ENCODE peak calls at places on chromosomes 7 and 10, in nine cellular contexts. One of them, this sample, is unnamed.

GRCh38 chr7:34260282-34260681 is 354.9 kb downstream of the BMPER start:
- DNase-seq in fibroblast of the aortic adventitia: peak
- DNase-seq in GM23338: no peak
- DNase-seq in foreskin fibroblast: peak
- DNase-seq in right cardiac atrium: no peak
- DNase-seq in GM12878: no peak
- DNase-seq in cardiac fibroblast: peak
- DNase-seq in GM06990: no peak
- DNase-seq in mesendoderm: peak
- DNase-seq in this sample: no peak

GRCh38 chr10:96341219-96342182 is 17.3 kb downstream of the OPALIN start:
- DNase-seq in right cardiac atrium: no peak
- DNase-seq in fibroblast of the aortic adventitia: no peak
- DNase-seq in mesendoderm: peak
- DNase-seq in foreskin fibroblast: no peak
- DNase-seq in GM06990: no peak
- DNase-seq in cardiac fibroblast: no peak
- DNase-seq in GM12878: no peak
- DNase-seq in GM23338: peak
- DNase-seq in this sample: no peak

GRCh38 chr10:91197044-91197651 is 23.3 kb upstream of the PCGF5 start:
- DNase-seq in foreskin fibroblast: no peak
- DNase-seq in GM23338: no peak
- DNase-seq in right cardiac atrium: peak
- DNase-seq in GM12878: no peak
- DNase-seq in fibroblast of the aortic adventitia: peak
- DNase-seq in mesendoderm: peak
- DNase-seq in GM06990: no peak
- DNase-seq in cardiac fibroblast: peak
- DNase-seq in this sample: no peak

GRCh38 chr10:119325131-119325530 is 117.8 kb downstream of the GRK5 start:
- DNase-seq in fibroblast of the aortic adventitia: no peak
- DNase-seq in mesendoderm: no peak
- DNase-seq in cardiac fibroblast: no peak
- DNase-seq in right cardiac atrium: no peak
- DNase-seq in foreskin fibroblast: no peak
- DNase-seq in GM23338: no peak
- DNase-seq in GM06990: no peak
- DNase-seq in GM12878: no peak
- DNase-seq in this sample: no peak

GRCh38 chr7:151199196-151199874 is 11.0 kb downstream of the H2BK1 start:
- DNase-seq in mesendoderm: peak
- DNase-seq in right cardiac atrium: no peak
- DNase-seq in foreskin fibroblast: no peak
- DNase-seq in GM06990: no peak
- DNase-seq in GM23338: no peak
- DNase-seq in fibroblast of the aortic adventitia: no peak
- DNase-seq in GM12878: no peak
- DNase-seq in cardiac fibroblast: no peak
- DNase-seq in this sample: no peak

GRCh38 chr7:805261-805660 is 27.0 kb upstream of the SUN1 start:
- DNase-seq in GM12878: no peak
- DNase-seq in foreskin fibroblast: no peak
- DNase-seq in mesendoderm: no peak
- DNase-seq in cardiac fibroblast: no peak
- DNase-seq in GM06990: no peak
- DNase-seq in right cardiac atrium: peak
- DNase-seq in GM23338: no peak
- DNase-seq in fibroblast of the aortic adventitia: no peak
- DNase-seq in this sample: no peak

GRCh38 chr7:37342665-37343471 is 105.8 kb downstream of the ELMO1 start:
- DNase-seq in cardiac fibroblast: no peak
- DNase-seq in right cardiac atrium: no peak
- DNase-seq in mesendoderm: no peak
- DNase-seq in GM23338: no peak
- DNase-seq in GM06990: peak
- DNase-seq in GM12878: peak
- DNase-seq in foreskin fibroblast: no peak
- DNase-seq in fibroblast of the aortic adventitia: no peak
- DNase-seq in this sample: peak

GRCh38 chr7:45863715-45864114 is 9.2 kb downstream of the CCDC201 start:
- DNase-seq in right cardiac atrium: no peak
- DNase-seq in cardiac fibroblast: no peak
- DNase-seq in mesendoderm: peak
- DNase-seq in fibroblast of the aortic adventitia: no peak
- DNase-seq in GM12878: no peak
- DNase-seq in foreskin fibroblast: no peak
- DNase-seq in GM23338: peak
- DNase-seq in GM06990: no peak
- DNase-seq in this sample: no peak

GRCh38 chr10:71713135-71714040 is 6.2 kb downstream of the C10orf105 start:
- DNase-seq in GM23338: peak
- DNase-seq in foreskin fibroblast: peak
- DNase-seq in mesendoderm: peak
- DNase-seq in GM06990: no peak
- DNase-seq in right cardiac atrium: peak
- DNase-seq in cardiac fibroblast: peak
- DNase-seq in GM12878: no peak
- DNase-seq in fibroblast of the aortic adventitia: peak
- DNase-seq in this sample: peak

GRCh38 chr7:23863209-23863798 is 153.3 kb downstream of the STK31 start:
- DNase-seq in GM12878: no peak
- DNase-seq in fibroblast of the aortic adventitia: peak
- DNase-seq in mesendoderm: peak
- DNase-seq in GM06990: no peak
- DNase-seq in right cardiac atrium: no peak
- DNase-seq in GM23338: peak
- DNase-seq in foreskin fibroblast: peak
- DNase-seq in cardiac fibroblast: peak
- DNase-seq in this sample: peak

GRCh38 chr10:132994371-132994796 is 52.0 kb upstream of the CFAP46 start:
- DNase-seq in foreskin fibroblast: peak
- DNase-seq in fibroblast of the aortic adventitia: peak
- DNase-seq in right cardiac atrium: peak
- DNase-seq in mesendoderm: peak
- DNase-seq in GM23338: no peak
- DNase-seq in GM06990: no peak
- DNase-seq in GM12878: no peak
- DNase-seq in cardiac fibroblast: peak
- DNase-seq in this sample: no peak
- H3K4me3 ChIP-seq in foreskin fibroblast: peak
- H3K4me3 ChIP-seq in fibroblast of the aortic adventitia: peak
- H3K4me3 ChIP-seq in right cardiac atrium: peak
- H3K4me3 ChIP-seq in mesendoderm: no peak
- H3K4me3 ChIP-seq in GM23338: no peak
- H3K4me3 ChIP-seq in GM06990: no peak
- H3K4me3 ChIP-seq in GM12878: no peak
- H3K4me3 ChIP-seq in cardiac fibroblast: peak
- H3K4me3 ChIP-seq in this sample: no peak

DNA sequence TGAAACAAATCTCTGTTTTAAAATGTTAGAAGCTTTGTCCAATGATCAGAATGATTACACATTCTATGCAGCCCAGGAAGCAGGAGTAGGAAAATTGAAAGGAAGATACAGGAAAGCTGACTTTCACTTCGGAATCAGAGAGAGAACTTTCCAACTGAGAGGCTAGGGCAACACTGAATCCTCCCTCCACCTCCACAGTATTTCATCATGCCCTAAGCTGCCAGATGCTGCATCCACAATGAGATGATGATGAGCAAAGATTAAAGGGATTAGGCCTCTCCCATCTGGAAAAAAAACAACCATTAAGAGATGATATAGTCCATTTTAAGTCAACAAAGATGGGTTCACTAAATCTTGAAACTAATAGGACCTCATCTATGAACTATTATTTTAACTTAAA is 215.6 kb downstream of the GPR37 start:
- DNase-seq in GM12878: no peak
- DNase-seq in cardiac fibroblast: no peak
- DNase-seq in GM23338: no peak
- DNase-seq in GM06990: no peak
- DNase-seq in mesendoderm: peak
- DNase-seq in fibroblast of the aortic adventitia: no peak
- DNase-seq in right cardiac atrium: no peak
- DNase-seq in foreskin fibroblast: peak
- DNase-seq in this sample: no peak
- H3K4me3 ChIP-seq in GM12878: no peak
- H3K4me3 ChIP-seq in cardiac fibroblast: no peak
- H3K4me3 ChIP-seq in GM23338: no peak
- H3K4me3 ChIP-seq in GM06990: no peak
- H3K4me3 ChIP-seq in mesendoderm: no peak
- H3K4me3 ChIP-seq in fibroblast of the aortic adventitia: no peak
- H3K4me3 ChIP-seq in right cardiac atrium: no peak
- H3K4me3 ChIP-seq in foreskin fibroblast: no peak
- H3K4me3 ChIP-seq in this sample: no peak

DNA sequence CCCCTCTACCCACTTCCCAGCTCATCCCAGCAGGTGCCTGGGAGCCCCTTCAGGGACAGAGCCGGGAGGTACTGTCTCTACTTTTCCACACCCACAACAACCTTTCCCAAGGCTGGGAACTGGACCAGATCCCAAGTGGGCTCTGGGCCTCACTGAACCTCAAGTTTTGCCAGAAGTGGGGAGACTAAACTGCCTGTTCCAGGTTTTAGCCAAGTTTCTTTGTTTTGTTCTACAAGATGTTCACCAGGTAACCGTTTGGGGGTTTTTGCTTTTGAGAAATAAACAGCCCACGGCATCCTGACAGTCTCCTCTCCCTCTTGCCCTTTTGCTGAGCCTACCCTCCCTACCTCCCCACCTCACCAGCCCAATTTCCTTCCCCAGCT is 10.6 kb upstream of the EMX2 start:
- DNase-seq in GM06990: no peak
- DNase-seq in GM23338: no peak
- DNase-seq in cardiac fibroblast: no peak
- DNase-seq in GM12878: no peak
- DNase-seq in foreskin fibroblast: no peak
- DNase-seq in right cardiac atrium: no peak
- DNase-seq in fibroblast of the aortic adventitia: no peak
- DNase-seq in mesendoderm: no peak
- DNase-seq in this sample: no peak
- H3K4me3 ChIP-seq in GM06990: no peak
- H3K4me3 ChIP-seq in GM23338: no peak
- H3K4me3 ChIP-seq in cardiac fibroblast: no peak
- H3K4me3 ChIP-seq in GM12878: no peak
- H3K4me3 ChIP-seq in foreskin fibroblast: no peak
- H3K4me3 ChIP-seq in right cardiac atrium: no peak
- H3K4me3 ChIP-seq in fibroblast of the aortic adventitia: no peak
- H3K4me3 ChIP-seq in mesendoderm: no peak
- H3K4me3 ChIP-seq in this sample: no peak

DNA sequence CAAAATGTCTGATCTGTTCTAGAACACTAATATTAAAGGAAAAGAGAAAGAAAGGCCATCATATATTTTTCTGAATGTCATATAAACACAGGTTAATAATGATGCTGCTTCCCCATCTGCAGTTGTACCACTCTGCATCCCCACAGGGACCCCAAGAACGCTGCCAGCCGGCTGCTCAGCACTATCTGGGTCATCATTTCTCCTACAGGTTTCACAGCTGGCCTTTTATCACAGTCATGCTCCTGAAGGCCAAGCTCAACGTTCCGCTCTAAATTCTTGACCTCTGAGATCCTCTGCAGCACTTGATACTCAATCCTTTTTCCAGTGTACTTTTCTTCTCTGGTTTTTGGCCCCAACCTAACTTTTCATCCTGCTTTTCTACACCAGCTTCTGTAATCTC is 4.8 kb downstream of the IDI1 start:
- DNase-seq in right cardiac atrium: no peak
- DNase-seq in fibroblast of the aortic adventitia: no peak
- DNase-seq in GM06990: no peak
- DNase-seq in foreskin fibroblast: no peak
- DNase-seq in cardiac fibroblast: no peak
- DNase-seq in GM12878: no peak
- DNase-seq in mesendoderm: no peak
- DNase-seq in GM23338: no peak
- DNase-seq in this sample: no peak
- H3K4me3 ChIP-seq in right cardiac atrium: no peak
- H3K4me3 ChIP-seq in fibroblast of the aortic adventitia: no peak
- H3K4me3 ChIP-seq in GM06990: peak
- H3K4me3 ChIP-seq in foreskin fibroblast: peak
- H3K4me3 ChIP-seq in cardiac fibroblast: no peak
- H3K4me3 ChIP-seq in GM12878: peak
- H3K4me3 ChIP-seq in mesendoderm: no peak
- H3K4me3 ChIP-seq in GM23338: no peak
- H3K4me3 ChIP-seq in this sample: no peak

DNA sequence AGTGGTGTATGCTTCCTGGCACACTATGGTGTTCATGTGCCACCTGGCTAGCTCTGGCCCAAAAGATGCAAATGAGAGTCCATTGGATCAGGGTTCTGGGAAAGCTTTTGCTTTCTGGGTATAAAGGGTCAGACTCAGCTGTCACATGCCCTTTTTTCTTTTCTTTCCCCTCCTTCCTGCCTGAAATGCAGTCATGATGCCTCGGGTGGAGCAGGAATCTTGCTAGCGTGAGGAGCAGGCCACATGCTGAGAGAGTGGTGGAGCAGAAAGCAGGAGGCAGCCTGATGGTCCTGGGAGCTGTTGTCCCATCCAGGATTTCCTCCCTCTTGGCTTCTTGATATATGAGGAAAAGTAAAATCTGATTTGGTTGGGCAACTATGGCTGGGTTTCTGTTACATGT is 2.7 kb upstream of the LHPP start:
- DNase-seq in foreskin fibroblast: no peak
- DNase-seq in right cardiac atrium: no peak
- DNase-seq in fibroblast of the aortic adventitia: no peak
- DNase-seq in GM23338: no peak
- DNase-seq in GM06990: no peak
- DNase-seq in GM12878: no peak
- DNase-seq in mesendoderm: peak
- DNase-seq in cardiac fibroblast: no peak
- DNase-seq in this sample: no peak
- H3K4me3 ChIP-seq in foreskin fibroblast: no peak
- H3K4me3 ChIP-seq in right cardiac atrium: no peak
- H3K4me3 ChIP-seq in fibroblast of the aortic adventitia: no peak
- H3K4me3 ChIP-seq in GM23338: no peak
- H3K4me3 ChIP-seq in GM06990: no peak
- H3K4me3 ChIP-seq in GM12878: no peak
- H3K4me3 ChIP-seq in mesendoderm: no peak
- H3K4me3 ChIP-seq in cardiac fibroblast: no peak
- H3K4me3 ChIP-seq in this sample: no peak

GRCh38 chr7:50591480-50592438 is 26.6 kb upstream of the DDC start:
- DNase-seq in right cardiac atrium: no peak
- DNase-seq in foreskin fibroblast: no peak
- DNase-seq in GM06990: no peak
- DNase-seq in GM23338: no peak
- DNase-seq in mesendoderm: peak
- DNase-seq in fibroblast of the aortic adventitia: no peak
- DNase-seq in cardiac fibroblast: no peak
- DNase-seq in GM12878: peak
- DNase-seq in this sample: no peak
- H3K4me3 ChIP-seq in right cardiac atrium: no peak
- H3K4me3 ChIP-seq in foreskin fibroblast: no peak
- H3K4me3 ChIP-seq in GM06990: no peak
- H3K4me3 ChIP-seq in GM23338: no peak
- H3K4me3 ChIP-seq in mesendoderm: no peak
- H3K4me3 ChIP-seq in fibroblast of the aortic adventitia: no peak
- H3K4me3 ChIP-seq in cardiac fibroblast: no peak
- H3K4me3 ChIP-seq in GM12878: no peak
- H3K4me3 ChIP-seq in this sample: no peak